ENCODE peak calls at places on chromosome 5, in eight cellular contexts. E is H4; S is aorta; Y is neural crest cell; R is activated naive CD4-positive, alpha-beta T cell treated with anti-CD3 and anti-CD28 coated beads, Interleukin-2, amount 50 U/mL, for 16 hours; G is NCI-H748 treated with DMSO at 0.1 percent for 48 hours; B is AG04450; T is H9. J is an unnamed sample.

GRCh38 chr5:108028411-108028810 is 353.5 kb downstream of the FBXL17 start:
- DNase-seq in E (no peak), S (no peak), Y (peak), R (no peak), G (no peak), B (no peak), T (no peak), J (peak)

GRCh38 chr5:90434116-90434714 is 24.7 kb upstream of the CETN3 start:
- DNase-seq in E (peak), S (no peak), Y (peak), R (peak), G (peak), B (no peak), T (peak), J (peak)

GRCh38 chr5:148297695-148298094 is 14.5 kb upstream of the SPINK7 start:
- DNase-seq in E (no peak), S (no peak), Y (no peak), R (no peak), G (no peak), B (no peak), T (no peak), J (no peak)

GRCh38 chr5:90111354-90112070 is 298.0 kb downstream of the CETN3 start:
- DNase-seq in E (no peak), S (no peak), Y (no peak), R (no peak), G (no peak), B (no peak), T (no peak), J (peak)

GRCh38 chr5:91311697-91312501 is 71.2 kb downstream of the ARRDC3 start:
- DNase-seq in E (peak), S (peak), Y (no peak), R (peak), G (no peak), B (peak), T (no peak), J (peak)

GRCh38 chr5:115601709-115602584 is at the start of gene TICAM2:
- DNase-seq in E (peak), S (peak), Y (peak), R (peak), G (no peak), B (no peak), T (peak), J (no peak)

GRCh38 chr5:59874675-59875074 is 18.9 kb downstream of the PDE4D start:
- DNase-seq in E (no peak), S (no peak), Y (no peak), R (no peak), G (no peak), B (no peak), T (no peak), J (no peak)

GRCh38 chr5:109945097-109945678 is 255.5 kb downstream of the MAN2A1 start:
- DNase-seq in E (no peak), S (no peak), Y (no peak), R (no peak), G (no peak), B (no peak), T (no peak), J (peak)

GRCh38 chr5:59099270-59099994 is 516.6 kb downstream of the RAB3C start:
- DNase-seq in E (peak), S (no peak), Y (no peak), R (no peak), G (no peak), B (peak), T (no peak), J (no peak)

GRCh38 chr5:53482717-53483638 is 2.5 kb downstream of the FST start:
- DNase-seq in E (no peak), S (peak), Y (peak), R (peak), G (no peak), B (no peak), T (peak), J (no peak)

GRCh38 chr5:121967187-121967586 is 5.4 kb downstream of the SRFBP1 start:
- DNase-seq in E (no peak), S (no peak), Y (no peak), R (no peak), G (no peak), B (no peak), T (no peak), J (no peak)

GRCh38 chr5:127705120-127705892 is 2.1 kb downstream of the CCDC192 start:
- DNase-seq in E (peak), S (no peak), Y (no peak), R (no peak), G (no peak), B (peak), T (no peak), J (no peak)

GRCh38 chr5:110588241-110588962 is 138.1 kb downstream of the TMEM232 start:
- DNase-seq in E (no peak), S (no peak), Y (no peak), R (no peak), G (no peak), B (no peak), T (no peak), J (no peak)

GRCh38 chr5:72920690-72921089 is 35.2 kb upstream of the FCHO2 start:
- DNase-seq in E (no peak), S (no peak), Y (no peak), R (no peak), G (peak), B (no peak), T (no peak), J (no peak)

GRCh38 chr5:55671975-55672374 is 40.1 kb downstream of the SLC38A9 start:
- DNase-seq in E (no peak), S (no peak), Y (no peak), R (no peak), G (no peak), B (no peak), T (no peak), J (no peak)

GRCh38 chr5:64166201-64166959 is 737 bp downstream of the RNF180 start:
- DNase-seq in E (no peak), S (peak), Y (peak), R (no peak), G (no peak), B (no peak), T (no peak), J (no peak)

GRCh38 chr5:72779520-72779919 is 36.9 kb upstream of the TNPO1 start:
- DNase-seq in E (no peak), S (no peak), Y (no peak), R (no peak), G (no peak), B (no peak), T (no peak), J (no peak)

GRCh38 chr5:52895572-52896296 is 93.4 kb upstream of the ITGA2 start:
- DNase-seq in E (no peak), S (no peak), Y (no peak), R (no peak), G (no peak), B (no peak), T (no peak), J (no peak)

GRCh38 chr5:150180241-150181027 is 9.4 kb upstream of the SLC6A7 start:
- DNase-seq in E (no peak), S (peak), Y (no peak), R (no peak), G (no peak), B (no peak), T (no peak), J (no peak)

GRCh38 chr5:169650701-169651331 is 13.7 kb downstream of the DOCK2 start:
- DNase-seq in E (peak), S (no peak), Y (no peak), R (no peak), G (no peak), B (peak), T (no peak), J (no peak)

GRCh38 chr5:175627739-175628138 is 30.1 kb upstream of the HRH2 start:
- DNase-seq in E (no peak), S (no peak), Y (no peak), R (no peak), G (no peak), B (no peak), T (no peak), J (no peak)

GRCh38 chr5:82861705-82862104 is 215.5 kb downstream of the TMEM167A start:
- DNase-seq in E (no peak), S (no peak), Y (no peak), R (no peak), G (no peak), B (no peak), T (no peak), J (no peak)